ENCODE peak calls at places on chromosomes 7 and 10, in ten cellular contexts. O is activated naive CD4-positive, alpha-beta T cell; E is endothelial cell; R is iris pigment epithelial cell; H is neural crest cell; S is left cardiac atrium; P is stimulated activated CD4-positive, alpha-beta T cell treated with anti-CD3 and anti-CD28 coated beads, Interleukin-4, amount 100 ng/mL, for 1 hour; X is renal cortical epithelial cell; Q is activated effector memory CD4-positive, alpha-beta T cell treated with anti-CD3 and anti-CD28 coated beads, Interleukin-2, amount 50 U/mL, for 16 hours; Z is caudate nucleus. I is an unnamed sample.

GRCh38 chr10:62244785-62245595 is 23.7 kb downstream of the RTKN2 start:
- DNase-seq in O (no peak), E (peak), R (peak), H (no peak), S (no peak), P (no peak), X (peak), Q (no peak), Z (no peak), I (peak)

GRCh38 chr7:155198901-155199845 is 98.5 kb upstream of the INSIG1 start:
- DNase-seq in O (no peak), E (no peak), R (peak), H (no peak), S (no peak), P (peak), X (peak), Q (peak), Z (no peak), I (no peak)

GRCh38 chr10:70651661-70652060 is 20.6 kb upstream of the ADAMTS14 start:
- DNase-seq in O (no peak), E (no peak), R (no peak), H (no peak), S (no peak), P (no peak), X (no peak), Q (no peak), Z (no peak), I (no peak)

GRCh38 chr10:77553311-77553710 is 84.3 kb downstream of the KCNMA1 start:
- DNase-seq in O (no peak), E (no peak), R (no peak), H (no peak), S (no peak), P (no peak), X (no peak), Q (no peak), Z (no peak), I (no peak)

GRCh38 chr7:146366938-146367337 is 250.3 kb downstream of the CNTNAP2 start:
- DNase-seq in O (no peak), E (no peak), R (peak), H (no peak), S (no peak), P (no peak), X (no peak), Q (no peak), Z (no peak), I (no peak)

GRCh38 chr10:43225004-43225786 is 41.7 kb downstream of the RASGEF1A start:
- DNase-seq in O (no peak), E (no peak), R (no peak), H (no peak), S (peak), P (no peak), X (no peak), Q (no peak), Z (no peak), I (no peak)

GRCh38 chr7:155543011-155543881 is 3.1 kb downstream of the CNPY1 start:
- DNase-seq in O (no peak), E (no peak), R (peak), H (no peak), S (peak), P (no peak), X (no peak), Q (no peak), Z (no peak), I (no peak)

GRCh38 chr7:1843271-1843861 is 173.3 kb downstream of the ELFN1 start:
- DNase-seq in O (no peak), E (no peak), R (no peak), H (no peak), S (peak), P (no peak), X (peak), Q (peak), Z (no peak), I (no peak)

GRCh38 chr10:110495731-110496552 is 1.8 kb upstream of the DUSP5 start:
- DNase-seq in O (peak), E (peak), R (peak), H (no peak), S (peak), P (peak), X (peak), Q (peak), Z (no peak), I (no peak)

GRCh38 chr7:42155836-42156540 is 81.0 kb downstream of the GLI3 start:
- DNase-seq in O (no peak), E (no peak), R (no peak), H (no peak), S (no peak), P (no peak), X (no peak), Q (no peak), Z (no peak), I (no peak)

GRCh38 chr7:4025694-4026615 is 656.1 kb upstream of the FOXK1 start:
- DNase-seq in O (no peak), E (no peak), R (no peak), H (no peak), S (no peak), P (no peak), X (no peak), Q (no peak), Z (no peak), I (no peak)

GRCh38 chr7:148299877-148300276 is 290.7 kb upstream of the C7orf33 start:
- DNase-seq in O (no peak), E (no peak), R (no peak), H (no peak), S (no peak), P (no peak), X (no peak), Q (no peak), Z (no peak), I (no peak)

GRCh38 chr7:69833964-69834363 is 235.7 kb downstream of the AUTS2 start:
- DNase-seq in O (no peak), E (no peak), R (no peak), H (no peak), S (no peak), P (no peak), X (no peak), Q (no peak), Z (no peak), I (no peak)

GRCh38 chr7:137476937-137477336 is 133.4 kb upstream of the PTN start:
- DNase-seq in O (no peak), E (no peak), R (peak), H (no peak), S (no peak), P (no peak), X (peak), Q (no peak), Z (no peak), I (no peak)

GRCh38 chr10:132129431-132129830 is 57.3 kb upstream of the DPYSL4 start:
- DNase-seq in O (no peak), E (no peak), R (peak), H (no peak), S (peak), P (no peak), X (no peak), Q (peak), Z (no peak), I (no peak)

GRCh38 chr7:69864283-69864682 is 266.0 kb downstream of the AUTS2 start:
- DNase-seq in O (no peak), E (no peak), R (no peak), H (no peak), S (no peak), P (no peak), X (no peak), Q (no peak), Z (no peak), I (no peak)

GRCh38 chr10:119494224-119495060 is 48.1 kb downstream of the RGS10 start:
- DNase-seq in O (no peak), E (no peak), R (peak), H (no peak), S (no peak), P (no peak), X (no peak), Q (no peak), Z (no peak), I (no peak)

GRCh38 chr10:69222157-69223027 is 2.3 kb downstream of the HKDC1 start:
- DNase-seq in O (peak), E (peak), R (peak), H (peak), S (no peak), P (peak), X (peak), Q (peak), Z (no peak), I (peak)

GRCh38 chr7:112370436-112370835 is 79.8 kb upstream of the IFRD1 start:
- DNase-seq in O (no peak), E (no peak), R (no peak), H (no peak), S (no peak), P (no peak), X (peak), Q (no peak), Z (no peak), I (no peak)

GRCh38 chr10:4851846-4852245 is 25.8 kb downstream of the AKR1E2 start:
- DNase-seq in O (no peak), E (no peak), R (no peak), H (no peak), S (peak), P (no peak), X (peak), Q (no peak), Z (no peak), I (no peak)

I was measured in AML-193.